ENCODE peak calls at places on chromosomes 11 and 22, in six cellular contexts. O is BJ; A is K562; M is naive thymus-derived CD4-positive, alpha-beta T cell; R is heart right ventricle; F is psoas muscle. N is an unnamed sample.

GRCh38 chr11:34234086-34234740 is 123.6 kb downstream of the ABTB2 start:
- DNase-seq in A (peak), M (peak), F (no peak), R (no peak), O (no peak), N (peak)

GRCh38 chr11:89381094-89381493 is 110.1 kb downstream of the NOX4 start:
- DNase-seq in F (no peak), O (peak), A (no peak), R (no peak), M (no peak), N (no peak)

GRCh38 chr11:132994038-132994502 is 538.2 kb downstream of the OPCML start:
- DNase-seq in R (no peak), F (no peak), O (no peak), M (no peak), A (no peak), N (no peak)

GRCh38 chr22:37898441-37899181 is 7.5 kb upstream of the MICALL1 start:
- DNase-seq in A (no peak), M (no peak), F (no peak), O (no peak), R (no peak), N (no peak)

GRCh38 chr11:129247129-129247528 is 55.0 kb upstream of the ARHGAP32 start:
- DNase-seq in A (no peak), F (no peak), M (no peak), R (no peak), O (no peak), N (no peak)

GRCh38 chr11:133951484-133952198 is 5.1 kb downstream of the IGSF9B start:
- DNase-seq in M (no peak), O (no peak), A (no peak), F (no peak), R (no peak), N (no peak)

GRCh38 chr22:48182896-48183805 is 1420.7 kb downstream of the TBC1D22A start:
- DNase-seq in M (no peak), F (no peak), O (no peak), A (no peak), R (no peak), N (no peak)

GRCh38 chr11:110187731-110188130 is 94.5 kb downstream of the ZC3H12C start:
- DNase-seq in M (no peak), F (no peak), O (no peak), R (no peak), A (no peak), N (no peak)

GRCh38 chr11:125945797-125946520 is at the start of gene VSIG10L2:
- DNase-seq in R (no peak), M (peak), F (no peak), A (no peak), O (no peak), N (no peak)

GRCh38 chr11:61972796-61973602 is 5.6 kb upstream of the FTH1 start:
- DNase-seq in R (no peak), A (no peak), F (no peak), M (peak), O (peak), N (no peak)

GRCh38 chr11:13669544-13670488 is 1.3 kb downstream of the FAR1 start:
- DNase-seq in O (no peak), F (no peak), R (no peak), M (no peak), A (peak), N (no peak)

GRCh38 chr22:20673341-20674195 is 100.3 kb upstream of the SERPIND1 start:
- DNase-seq in R (no peak), M (no peak), F (no peak), A (no peak), O (no peak), N (no peak)

GRCh38 chr11:47259178-47259977 is 1.6 kb downstream of the NR1H3 start:
- DNase-seq in A (peak), O (no peak), F (peak), R (no peak), M (peak), N (peak)

GRCh38 chr11:813440-814096 is 3.8 kb downstream of the RPLP2 start:
- DNase-seq in O (no peak), F (no peak), A (peak), M (no peak), R (no peak), N (no peak)

GRCh38 chr22:43384863-43385262 is 27.0 kb upstream of the MPPED1 start:
- DNase-seq in A (no peak), O (no peak), M (no peak), F (no peak), R (no peak), N (no peak)

GRCh38 chr11:79139900-79140299 is 300.9 kb downstream of the TENM4 start:
- DNase-seq in O (no peak), F (no peak), A (no peak), M (no peak), R (no peak), N (no peak)

GRCh38 chr11:133576351-133576750 is 44.0 kb upstream of the OPCML start:
- DNase-seq in R (peak), A (peak), M (no peak), O (no peak), F (no peak), N (no peak)

GRCh38 chr11:94588366-94588952 is 21.3 kb downstream of the PIWIL4 start:
- DNase-seq in F (no peak), M (no peak), A (no peak), R (no peak), O (no peak), N (no peak)

GRCh38 chr11:85752201-85752889 is 58.6 kb downstream of the SYTL2 start:
- DNase-seq in O (no peak), F (no peak), M (no peak), R (no peak), A (no peak), N (no peak)

GRCh38 chr11:58652726-58653280 is 30.3 kb downstream of the CNTF start:
- DNase-seq in O (no peak), A (no peak), F (no peak), R (no peak), M (no peak), N (no peak)

GRCh38 chr11:134275534-134276395 is at the start of gene GLB1L3:
- DNase-seq in R (no peak), M (peak), O (no peak), A (peak), F (peak), N (peak)

GRCh38 chr11:6962141-6962540 is 35.9 kb downstream of the ZNF215 start:
- DNase-seq in O (no peak), A (peak), F (no peak), M (no peak), R (no peak), N (no peak)

GRCh38 chr11:35316161-35316560 is 103.2 kb downstream of the SLC1A2 start:
- DNase-seq in M (no peak), O (no peak), R (no peak), A (no peak), F (no peak), N (no peak)

GRCh38 chr22:32662587-32662915 is 139.0 kb upstream of the TIMP3 start:
- DNase-seq in R (no peak), A (no peak), O (no peak), F (no peak), M (no peak), N (no peak)

GRCh38 chr11:74749127-74749964 is 697 bp downstream of the RNF169 start:
- DNase-seq in R (peak), A (peak), M (peak), O (no peak), F (peak), N (peak)

GRCh38 chr22:24148586-24148985 is 32.7 kb upstream of the SUSD2 start:
- DNase-seq in O (no peak), R (no peak), F (no peak), M (no peak), A (no peak), N (no peak)

GRCh38 chr11:105000797-105001196 is 22.2 kb downstream of the CASP5 start:
- DNase-seq in M (peak), O (no peak), R (peak), A (peak), F (no peak), N (peak)

GRCh38 chr11:111736191-111736590 is 30.0 kb downstream of the PPP2R1B start:
- DNase-seq in O (peak), M (no peak), R (peak), F (no peak), A (no peak), N (no peak)

GRCh38 chr11:76523147-76523546 is 78.3 kb downstream of the EMSY start:
- DNase-seq in O (no peak), R (no peak), F (no peak), M (no peak), A (no peak), N (no peak)

GRCh38 chr22:40743740-40744139 is 64.5 kb downstream of the MCHR1 start:
- DNase-seq in M (no peak), R (no peak), F (no peak), A (peak), O (no peak), N (no peak)

GRCh38 chr11:64832467-64833197 is 11.8 kb downstream of the CDC42BPG start:
- DNase-seq in M (no peak), A (no peak), O (no peak), R (no peak), F (peak), N (no peak)

GRCh38 chr22:39471421-39472141 is 14.8 kb downstream of the MGAT3 start:
- DNase-seq in O (peak), M (no peak), A (peak), F (no peak), R (peak), N (peak)

GRCh38 chr22:28012811-28013460 is 93.9 kb upstream of the PITPNB start:
- DNase-seq in R (no peak), F (peak), M (no peak), O (no peak), A (no peak), N (no peak)

GRCh38 chr11:975824-976223 is 50.2 kb downstream of the AP2A2 start:
- DNase-seq in F (no peak), O (no peak), A (peak), R (no peak), M (no peak), N (no peak)

GRCh38 chr11:6594142-6594768 is 9.2 kb downstream of the RRP8 start:
- DNase-seq in R (no peak), M (no peak), F (no peak), A (no peak), O (no peak), N (no peak)

GRCh38 chr11:62647609-62648005 is 1.2 kb upstream of the GANAB start:
- DNase-seq in M (no peak), F (no peak), O (no peak), A (no peak), R (no peak), N (no peak)

GRCh38 chr11:1821562-1821961 is 13.2 kb upstream of the SYT8 start:
- DNase-seq in M (no peak), F (no peak), O (no peak), A (no peak), R (no peak), N (no peak)

GRCh38 chr22:26768986-26769385 is 111.6 kb downstream of the MIAT start:
- DNase-seq in M (no peak), R (no peak), A (peak), O (no peak), F (no peak), N (no peak)

GRCh38 chr11:1149545-1149944 is 8.2 kb upstream of the MUC5AC start:
- DNase-seq in F (no peak), A (no peak), M (peak), R (no peak), O (no peak), N (no peak)

GRCh38 chr11:114057605-114058004 is 1.9 kb upstream of the ZBTB16 start:
- DNase-seq in R (no peak), A (no peak), F (no peak), O (no peak), M (no peak), N (no peak)
- H3K4me3 ChIP-seq in R (no peak), A (no peak), F (peak), O (no peak), M (no peak), N (no peak)

DNA sequence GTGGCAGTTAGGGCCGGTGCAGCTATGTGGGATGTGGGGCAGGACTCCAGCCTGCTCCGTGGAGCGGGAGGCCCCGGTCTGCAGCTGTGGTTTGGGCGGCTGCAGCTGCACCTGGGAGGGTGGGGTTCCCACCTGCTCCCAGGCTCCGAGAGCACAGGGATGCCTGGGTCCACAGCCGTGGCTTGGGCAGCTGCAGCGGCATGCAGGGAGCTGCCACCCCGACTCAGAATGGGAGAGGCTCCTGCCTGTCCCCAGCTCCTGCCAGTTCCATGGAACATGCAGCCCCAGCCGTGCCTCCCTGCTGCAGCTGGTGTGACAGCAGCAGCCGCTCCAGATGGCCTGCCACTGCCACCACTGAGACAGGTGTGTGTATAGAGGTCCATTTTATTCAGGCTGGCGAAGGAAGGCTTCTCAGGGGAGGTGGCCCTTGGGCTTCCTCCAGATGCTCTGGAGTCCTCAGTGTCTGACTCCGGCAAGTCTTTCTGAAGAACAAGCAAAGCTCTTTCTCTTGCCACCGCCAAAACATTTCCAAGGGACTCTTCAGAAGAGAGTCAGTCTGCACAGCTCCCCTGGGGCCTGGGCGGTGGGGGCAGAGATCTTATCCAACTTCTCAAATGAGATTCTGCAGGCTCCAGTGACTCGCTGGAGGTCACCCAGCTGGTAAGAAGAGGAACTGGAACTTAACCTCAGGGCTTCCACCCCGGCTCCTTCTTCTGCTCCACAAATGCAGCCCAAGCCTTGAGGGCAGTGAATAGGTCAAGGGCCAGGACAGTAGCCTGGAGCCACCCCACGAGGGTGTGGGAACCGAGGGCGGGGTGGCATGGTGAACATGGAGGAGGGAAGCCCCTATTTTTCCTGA is 21.6 kb upstream of the UPK3A start:
- DNase-seq in O (no peak), A (no peak), M (no peak), F (peak), R (peak), N (no peak)
- H3K4me3 ChIP-seq in O (no peak), A (no peak), M (no peak), F (no peak), R (no peak), N (no peak)

DNA sequence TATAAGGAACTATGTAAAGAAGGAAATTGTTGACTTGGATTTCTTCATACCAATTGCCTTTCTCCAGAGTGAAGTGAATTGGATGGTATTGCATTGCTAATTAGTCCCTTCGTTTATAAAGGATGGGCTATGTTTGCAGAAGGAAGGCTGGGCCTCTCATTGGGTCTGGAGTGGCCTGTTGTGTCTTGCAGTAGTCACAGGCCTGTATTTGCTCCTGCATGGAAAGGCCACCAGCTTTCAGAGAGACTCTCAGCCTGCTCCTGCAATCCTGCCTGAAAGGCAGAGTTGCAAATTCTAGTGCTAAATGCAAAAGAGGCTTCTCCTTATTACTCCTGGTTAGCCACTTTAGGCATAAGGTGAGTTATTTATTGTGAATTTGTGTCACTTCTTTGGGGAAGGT is 103.8 kb downstream of the EXT2 start:
- DNase-seq in R (no peak), O (no peak), F (no peak), M (no peak), A (no peak), N (no peak)
- H3K4me3 ChIP-seq in R (no peak), O (no peak), F (no peak), M (no peak), A (no peak), N (no peak)

GRCh38 chr22:22508274-22509176 is at the start of gene ZNF280B:
- DNase-seq in F (peak), R (peak), O (peak), A (peak), M (peak), N (peak)
- H3K4me3 ChIP-seq in F (peak), R (peak), O (peak), A (peak), M (peak), N (peak)

DNA sequence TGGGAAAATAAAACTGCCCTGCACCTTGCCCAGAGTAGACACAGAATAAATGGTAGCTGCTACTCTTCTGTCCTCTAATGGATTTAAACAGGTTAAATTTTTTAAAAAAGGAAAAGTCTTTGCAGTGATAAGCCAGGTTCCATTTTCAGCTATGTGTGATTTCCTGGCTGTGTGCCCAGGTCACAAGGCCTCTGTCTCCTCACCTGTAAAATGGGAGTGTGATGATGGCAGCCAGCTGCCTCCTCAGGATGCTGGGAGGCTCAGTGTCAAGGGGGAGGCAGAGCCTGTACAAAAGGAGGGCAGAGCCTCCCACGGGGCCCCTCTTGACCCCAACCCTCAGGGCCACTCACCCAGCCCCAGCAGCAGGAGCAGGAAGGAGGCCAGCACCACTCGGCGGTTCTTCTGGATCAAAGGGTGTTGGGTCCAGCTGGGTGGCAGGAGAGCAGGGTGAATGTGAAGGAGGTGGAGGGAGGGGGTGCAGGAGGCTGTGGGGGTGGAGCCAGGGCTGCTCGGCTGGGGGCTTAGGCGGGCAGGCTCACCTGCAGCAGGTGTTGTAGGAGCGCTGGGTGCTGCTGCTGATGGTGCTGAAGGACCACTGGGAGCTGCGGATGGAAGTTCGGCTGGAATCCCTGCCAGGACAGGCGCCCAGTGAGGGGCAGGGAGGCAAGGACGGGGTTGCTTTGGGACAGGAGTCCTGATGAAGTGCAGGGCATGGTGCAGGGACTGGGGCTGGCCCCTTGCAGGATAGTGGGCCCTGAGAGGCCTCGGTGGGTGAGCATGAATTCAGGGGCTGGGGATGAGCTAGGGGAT is 1.9 kb downstream of the TMEM134 start:
- DNase-seq in A (no peak), R (no peak), F (no peak), M (no peak), O (no peak), N (no peak)
- H3K4me3 ChIP-seq in A (no peak), R (no peak), F (no peak), M (no peak), O (no peak), N (no peak)

GRCh38 chr11:11149671-11150459 is 203.2 kb downstream of the CSNK2A3 start:
- DNase-seq in R (no peak), A (no peak), M (no peak), O (no peak), F (no peak), N (peak)
- H3K4me3 ChIP-seq in R (no peak), A (no peak), M (peak), O (no peak), F (no peak), N (peak)

DNA sequence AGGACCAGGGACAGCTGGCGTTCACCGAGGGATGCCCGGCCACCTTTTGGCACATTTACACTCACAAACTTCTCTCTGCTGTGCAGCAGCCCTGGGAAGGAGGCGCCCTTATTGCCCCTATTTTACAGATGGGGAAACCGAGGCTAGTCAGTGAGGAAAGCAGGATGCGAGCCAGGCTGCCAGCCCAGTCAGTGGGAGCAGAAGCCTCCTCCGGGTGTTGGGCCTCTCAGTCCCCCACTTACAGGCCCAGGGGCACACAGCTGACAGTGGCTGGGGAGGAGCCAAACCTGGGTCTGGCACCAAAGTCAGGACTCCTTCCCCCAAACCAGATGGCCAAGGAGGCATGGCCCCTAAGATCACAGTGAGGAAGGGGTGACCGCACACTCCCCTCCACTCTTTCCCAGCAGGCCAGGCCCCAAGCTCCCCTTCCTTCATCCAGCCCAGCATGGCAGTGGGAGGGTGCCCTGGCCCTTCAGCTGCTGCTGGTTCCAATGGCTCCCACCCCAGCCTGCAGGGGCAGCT is 121.4 kb upstream of the ANO1 start:
- DNase-seq in F (no peak), O (no peak), M (no peak), R (no peak), A (no peak), N (no peak)
- H3K4me3 ChIP-seq in F (no peak), O (no peak), M (no peak), R (no peak), A (no peak), N (no peak)

N was measured in CD8-positive, alpha-beta memory T cell.